ENCODE peak calls at places on chromosomes 4 and X, in four cellular contexts. One of them, this sample, is unnamed.

GRCh38 chrX:39652336-39652735 is 445.4 kb downstream of the BCOR start:
- DNase-seq in cardiac muscle cell: no peak
- DNase-seq in AG09319: no peak
- DNase-seq in fibroblast of the aortic adventitia: peak
- DNase-seq in this sample: no peak

GRCh38 chrX:72349190-72349589 is 43.5 kb upstream of the CITED1 start:
- DNase-seq in fibroblast of the aortic adventitia: no peak
- DNase-seq in AG09319: no peak
- DNase-seq in cardiac muscle cell: no peak
- DNase-seq in this sample: no peak

GRCh38 chr4:81260443-81261102 is 45.6 kb upstream of the PRKG2 start:
- DNase-seq in fibroblast of the aortic adventitia: peak
- DNase-seq in AG09319: no peak
- DNase-seq in cardiac muscle cell: no peak
- DNase-seq in this sample: peak

GRCh38 chr4:58515206-58515605 is 1405.0 kb upstream of the IGFBP7 start:
- DNase-seq in cardiac muscle cell: no peak
- DNase-seq in fibroblast of the aortic adventitia: no peak
- DNase-seq in AG09319: no peak
- DNase-seq in this sample: no peak

GRCh38 chrX:134600714-134601113 is 57.6 kb downstream of the PLAC1 start:
- DNase-seq in AG09319: no peak
- DNase-seq in fibroblast of the aortic adventitia: peak
- DNase-seq in cardiac muscle cell: no peak
- DNase-seq in this sample: no peak

GRCh38 chrX:65451663-65452062 is 82.9 kb downstream of the LAS1L start:
- DNase-seq in cardiac muscle cell: peak
- DNase-seq in fibroblast of the aortic adventitia: peak
- DNase-seq in AG09319: no peak
- DNase-seq in this sample: peak

GRCh38 chrX:68498508-68499379 is at the start of gene YIPF6:
- DNase-seq in fibroblast of the aortic adventitia: peak
- DNase-seq in cardiac muscle cell: peak
- DNase-seq in AG09319: peak
- DNase-seq in this sample: peak

GRCh38 chr4:3801931-3802550 is 35.9 kb downstream of the ADRA2C start:
- DNase-seq in fibroblast of the aortic adventitia: no peak
- DNase-seq in cardiac muscle cell: no peak
- DNase-seq in AG09319: no peak
- DNase-seq in this sample: no peak

GRCh38 chrX:49172280-49172780 is 632 bp downstream of the PLP2 start:
- DNase-seq in AG09319: no peak
- DNase-seq in fibroblast of the aortic adventitia: peak
- DNase-seq in cardiac muscle cell: peak
- DNase-seq in this sample: no peak

GRCh38 chrX:16785247-16786138 is 773 bp upstream of the TXLNG start:
- DNase-seq in fibroblast of the aortic adventitia: no peak
- DNase-seq in cardiac muscle cell: peak
- DNase-seq in AG09319: no peak
- DNase-seq in this sample: no peak

GRCh38 chrX:18377802-18378201 is 23.3 kb upstream of the SCML2 start:
- DNase-seq in cardiac muscle cell: peak
- DNase-seq in fibroblast of the aortic adventitia: peak
- DNase-seq in AG09319: no peak
- DNase-seq in this sample: peak

GRCh38 chrX:29090811-29091210 is 503.6 kb downstream of the IL1RAPL1 start:
- DNase-seq in fibroblast of the aortic adventitia: peak
- DNase-seq in AG09319: no peak
- DNase-seq in cardiac muscle cell: peak
- DNase-seq in this sample: peak

GRCh38 chr4:7765676-7766075 is 174.0 kb downstream of the AFAP1 start:
- DNase-seq in AG09319: no peak
- DNase-seq in fibroblast of the aortic adventitia: no peak
- DNase-seq in cardiac muscle cell: no peak
- DNase-seq in this sample: no peak

GRCh38 chrX:97740044-97740443 is 856.3 kb downstream of the RPA4 start:
- DNase-seq in fibroblast of the aortic adventitia: no peak
- DNase-seq in cardiac muscle cell: no peak
- DNase-seq in AG09319: no peak
- DNase-seq in this sample: no peak

GRCh38 chr4:40361338-40361737 is 26.2 kb downstream of the CHRNA9 start:
- DNase-seq in AG09319: no peak
- DNase-seq in cardiac muscle cell: no peak
- DNase-seq in fibroblast of the aortic adventitia: no peak
- DNase-seq in this sample: no peak

GRCh38 chrX:42247241-42247640 is 323.9 kb upstream of the CASK start:
- DNase-seq in AG09319: no peak
- DNase-seq in fibroblast of the aortic adventitia: peak
- DNase-seq in cardiac muscle cell: no peak
- DNase-seq in this sample: no peak

GRCh38 chr4:36172650-36173049 is 71.7 kb downstream of the ARAP2 start:
- DNase-seq in cardiac muscle cell: no peak
- DNase-seq in AG09319: no peak
- DNase-seq in fibroblast of the aortic adventitia: no peak
- DNase-seq in this sample: no peak

GRCh38 chrX:55056820-55057690 is 17.8 kb upstream of the PAGE2B start:
- DNase-seq in cardiac muscle cell: no peak
- DNase-seq in AG09319: no peak
- DNase-seq in fibroblast of the aortic adventitia: peak
- DNase-seq in this sample: no peak

GRCh38 chr4:182886768-182887167 is 30.4 kb downstream of the DCTD start:
- DNase-seq in fibroblast of the aortic adventitia: no peak
- DNase-seq in cardiac muscle cell: no peak
- DNase-seq in AG09319: no peak
- DNase-seq in this sample: no peak

GRCh38 chrX:49249071-49249470 is 13.8 kb downstream of the CCDC22 start:
- DNase-seq in fibroblast of the aortic adventitia: no peak
- DNase-seq in AG09319: no peak
- DNase-seq in cardiac muscle cell: no peak
- DNase-seq in this sample: no peak

GRCh38 chrX:16348286-16348685 is 181.0 kb downstream of the MAGEB17 start:
- DNase-seq in AG09319: no peak
- DNase-seq in cardiac muscle cell: no peak
- DNase-seq in fibroblast of the aortic adventitia: no peak
- DNase-seq in this sample: no peak

GRCh38 chr4:164097119-164097518 is 602.6 kb downstream of the TMA16 start:
- DNase-seq in fibroblast of the aortic adventitia: no peak
- DNase-seq in cardiac muscle cell: no peak
- DNase-seq in AG09319: no peak
- DNase-seq in this sample: no peak

GRCh38 chrX:101057095-101057714 is 5.3 kb upstream of the TRMT2B start:
- DNase-seq in cardiac muscle cell: no peak
- DNase-seq in AG09319: no peak
- DNase-seq in fibroblast of the aortic adventitia: peak
- DNase-seq in this sample: no peak

GRCh38 chr4:87985887-87986200 is 10.3 kb downstream of the SPP1 start:
- DNase-seq in fibroblast of the aortic adventitia: no peak
- DNase-seq in cardiac muscle cell: no peak
- DNase-seq in AG09319: no peak
- DNase-seq in this sample: no peak

GRCh38 chrX:109036624-109037023 is 300.3 kb upstream of the IRS4 start:
- DNase-seq in AG09319: no peak
- DNase-seq in cardiac muscle cell: no peak
- DNase-seq in fibroblast of the aortic adventitia: no peak
- DNase-seq in this sample: no peak

DNA sequence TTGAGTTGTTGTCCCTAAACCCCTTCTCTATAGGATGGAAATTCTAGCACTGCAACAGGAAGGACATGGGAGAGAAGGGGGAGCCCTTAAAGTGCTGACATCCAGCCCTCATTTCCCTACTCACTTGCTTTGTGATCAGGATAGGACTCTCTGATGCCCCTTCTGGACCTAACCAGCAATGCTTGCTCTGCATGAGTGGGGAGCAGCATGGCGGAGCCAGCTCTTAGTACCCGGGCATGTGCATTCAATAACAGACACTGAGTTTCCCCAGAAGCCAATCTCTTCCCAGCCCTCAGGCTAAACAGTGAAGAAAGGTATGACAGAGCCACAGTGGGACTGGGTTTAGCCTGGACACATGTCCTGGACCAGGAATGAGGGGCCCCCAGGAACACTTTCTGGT is 14.0 kb downstream of the SOD3 start:
- DNase-seq in AG09319: no peak
- DNase-seq in cardiac muscle cell: peak
- DNase-seq in fibroblast of the aortic adventitia: no peak
- DNase-seq in this sample: no peak
- TF ChIP-seq CTCF in AG09319: no peak
- TF ChIP-seq CTCF in cardiac muscle cell: peak
- TF ChIP-seq CTCF in fibroblast of the aortic adventitia: no peak
- TF ChIP-seq CTCF in this sample: no peak

GRCh38 chr4:15961778-15962510 is 1.0 kb downstream of the FGFBP2 start:
- DNase-seq in fibroblast of the aortic adventitia: no peak
- DNase-seq in AG09319: no peak
- DNase-seq in cardiac muscle cell: no peak
- DNase-seq in this sample: no peak
- TF ChIP-seq CTCF in fibroblast of the aortic adventitia: no peak
- TF ChIP-seq CTCF in AG09319: no peak
- TF ChIP-seq CTCF in cardiac muscle cell: no peak
- TF ChIP-seq CTCF in this sample: no peak

GRCh38 chrX:1784773-1785172 is 169.9 kb downstream of the ASMT start:
- DNase-seq in fibroblast of the aortic adventitia: no peak
- DNase-seq in AG09319: no peak
- DNase-seq in cardiac muscle cell: no peak
- DNase-seq in this sample: no peak
- TF ChIP-seq CTCF in fibroblast of the aortic adventitia: no peak
- TF ChIP-seq CTCF in AG09319: no peak
- TF ChIP-seq CTCF in cardiac muscle cell: no peak
- TF ChIP-seq CTCF in this sample: peak

GRCh38 chr4:127788517-127788916 is 6.4 kb downstream of the HSPA4L start:
- DNase-seq in cardiac muscle cell: no peak
- DNase-seq in AG09319: no peak
- DNase-seq in fibroblast of the aortic adventitia: peak
- DNase-seq in this sample: no peak
- TF ChIP-seq CTCF in cardiac muscle cell: no peak
- TF ChIP-seq CTCF in AG09319: no peak
- TF ChIP-seq CTCF in fibroblast of the aortic adventitia: no peak
- TF ChIP-seq CTCF in this sample: peak

GRCh38 chr4:188130355-188130754 is 8.9 kb upstream of the TRIML1 start:
- DNase-seq in AG09319: no peak
- DNase-seq in cardiac muscle cell: no peak
- DNase-seq in fibroblast of the aortic adventitia: no peak
- DNase-seq in this sample: no peak
- TF ChIP-seq CTCF in AG09319: no peak
- TF ChIP-seq CTCF in cardiac muscle cell: no peak
- TF ChIP-seq CTCF in fibroblast of the aortic adventitia: no peak
- TF ChIP-seq CTCF in this sample: no peak

GRCh38 chrX:104929324-104929723 is 291.2 kb downstream of the TEX13A start:
- DNase-seq in AG09319: no peak
- DNase-seq in fibroblast of the aortic adventitia: no peak
- DNase-seq in cardiac muscle cell: no peak
- DNase-seq in this sample: no peak
- TF ChIP-seq CTCF in AG09319: no peak
- TF ChIP-seq CTCF in fibroblast of the aortic adventitia: no peak
- TF ChIP-seq CTCF in cardiac muscle cell: no peak
- TF ChIP-seq CTCF in this sample: no peak

GRCh38 chr4:32909722-32910121 is 2189.6 kb downstream of the PCDH7 start:
- DNase-seq in cardiac muscle cell: no peak
- DNase-seq in AG09319: no peak
- DNase-seq in fibroblast of the aortic adventitia: no peak
- DNase-seq in this sample: no peak
- TF ChIP-seq CTCF in cardiac muscle cell: no peak
- TF ChIP-seq CTCF in AG09319: peak
- TF ChIP-seq CTCF in fibroblast of the aortic adventitia: no peak
- TF ChIP-seq CTCF in this sample: no peak

DNA sequence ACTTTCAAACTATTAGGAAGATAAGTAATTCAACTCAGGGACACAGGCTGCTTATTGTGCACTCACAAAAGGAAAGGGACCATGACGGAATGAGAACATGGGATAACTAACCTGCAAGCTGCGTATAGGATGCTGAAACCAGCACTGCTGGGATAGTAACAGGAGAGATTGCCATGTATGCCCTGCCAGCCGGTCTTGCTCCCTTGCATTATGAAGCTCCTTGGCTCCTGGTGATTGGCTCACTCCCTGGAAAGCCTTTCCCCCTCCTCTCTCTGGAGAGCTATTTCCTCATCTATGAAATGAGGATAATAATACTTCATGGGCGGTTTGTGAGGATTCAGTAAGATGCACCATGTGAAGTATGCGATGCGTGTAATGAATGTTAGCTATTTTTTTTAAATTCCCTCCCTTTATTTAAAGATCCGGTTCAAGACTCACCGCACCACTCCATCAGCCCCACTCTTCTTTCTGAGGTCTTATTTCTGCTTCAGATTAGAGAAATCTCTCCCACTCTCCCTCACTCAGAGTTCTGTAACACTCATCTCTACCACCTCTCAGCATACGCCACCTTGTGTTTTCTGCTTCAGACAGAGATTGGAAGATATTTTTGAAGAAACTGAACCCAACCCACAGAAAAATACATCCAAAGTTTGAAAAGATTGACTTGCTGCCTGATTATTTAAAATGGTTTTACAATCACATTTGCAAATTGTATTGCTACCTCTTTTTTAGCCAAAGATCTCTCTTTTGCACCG is 18.4 kb downstream of the MSMO1 start:
- DNase-seq in fibroblast of the aortic adventitia: peak
- DNase-seq in AG09319: no peak
- DNase-seq in cardiac muscle cell: no peak
- DNase-seq in this sample: no peak
- TF ChIP-seq CTCF in fibroblast of the aortic adventitia: peak
- TF ChIP-seq CTCF in AG09319: peak
- TF ChIP-seq CTCF in cardiac muscle cell: no peak
- TF ChIP-seq CTCF in this sample: peak

GRCh38 chrX:153779891-153780677 is 757 bp upstream of the SRPK3 start:
- DNase-seq in AG09319: no peak
- DNase-seq in fibroblast of the aortic adventitia: no peak
- DNase-seq in cardiac muscle cell: no peak
- DNase-seq in this sample: no peak

GRCh38 chrX:153776611-153777045 is 4.2 kb upstream of the SRPK3 start:
- DNase-seq in fibroblast of the aortic adventitia: no peak
- DNase-seq in AG09319: no peak
- DNase-seq in cardiac muscle cell: no peak
- DNase-seq in this sample: no peak

GRCh38 chrX:153777261-153778090 is 3.4 kb upstream of the SRPK3 start:
- DNase-seq in fibroblast of the aortic adventitia: no peak
- DNase-seq in AG09319: no peak
- DNase-seq in cardiac muscle cell: no peak
- DNase-seq in this sample: no peak

GRCh38 chrX:153778151-153778551 is 2.7 kb upstream of the SRPK3 start:
- DNase-seq in cardiac muscle cell: no peak
- DNase-seq in fibroblast of the aortic adventitia: no peak
- DNase-seq in AG09319: no peak
- DNase-seq in this sample: no peak

DNA sequence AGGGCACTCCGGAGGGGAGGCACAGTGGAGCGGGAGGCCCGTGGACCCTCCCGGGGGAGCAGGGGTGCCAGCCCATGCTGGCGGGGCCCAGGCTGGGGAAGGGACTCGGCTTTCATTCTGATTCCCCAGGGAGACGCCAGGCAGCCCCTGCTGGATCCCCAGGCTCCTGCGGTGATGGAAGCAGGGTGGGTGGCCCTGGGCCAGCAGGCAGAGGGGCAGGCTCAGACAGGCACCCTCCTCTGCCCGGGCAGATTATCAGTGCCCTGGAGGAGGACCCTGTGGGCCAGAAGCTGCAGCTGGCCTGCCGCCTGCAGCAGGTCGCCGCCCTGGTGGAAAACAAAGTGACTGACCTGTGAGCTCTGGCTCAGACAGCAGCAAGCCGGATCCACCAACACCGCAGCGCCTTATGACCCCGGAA is 2.1 kb upstream of the SRPK3 start:
- DNase-seq in cardiac muscle cell: no peak
- DNase-seq in AG09319: no peak
- DNase-seq in fibroblast of the aortic adventitia: no peak
- DNase-seq in this sample: no peak
- TF ChIP-seq CTCF in cardiac muscle cell: no peak
- TF ChIP-seq CTCF in AG09319: no peak
- TF ChIP-seq CTCF in fibroblast of the aortic adventitia: no peak
- TF ChIP-seq CTCF in this sample: peak

This sample was measured in neural crest cell.